ENCODE peak calls at places on chromosomes 11 and 22, in ten cellular contexts. One of them, this sample, is unnamed.

GRCh38 chr11:14125529-14125928 is 163.0 kb downstream of the SPON1 start:
- DNase-seq in stimulated activated CD8-positive, alpha-beta memory T cell treated with anti-CD3 and anti-CD28 coated beads, Interleukin-15, amount 100 ng/mL, for 24 hours: no peak
- DNase-seq in Calu3: peak
- DNase-seq in DMS153: no peak
- DNase-seq in activated naive CD8-positive, alpha-beta T cell treated with anti-CD3 and anti-CD28 coated beads, Interleukin-2, amount 10 ng/mL, durations not matched to agents 7 days and 5 days: no peak
- DNase-seq in fibroblast of mammary gland: no peak
- DNase-seq in HCEC 1CT: no peak
- DNase-seq in stimulated activated effector memory CD8-positive, alpha-beta T cell treated with anti-CD3 and anti-CD28 coated beads, Interleukin-12 subunit alpha, Interleukin-12 subunit beta, amount 100 ng/mL, for 72 hours: no peak
- DNase-seq in NCI-H1092 treated with DMSO at 0.1 percent for 48 hours: no peak
- DNase-seq in ovary: no peak
- DNase-seq in this sample: no peak

GRCh38 chr11:46388619-46389449 is 2.7 kb downstream of the CHRM4 start:
- DNase-seq in fibroblast of mammary gland: no peak
- DNase-seq in ovary: no peak
- DNase-seq in Calu3: no peak
- DNase-seq in stimulated activated CD8-positive, alpha-beta memory T cell treated with anti-CD3 and anti-CD28 coated beads, Interleukin-15, amount 100 ng/mL, for 24 hours: no peak
- DNase-seq in DMS153: no peak
- DNase-seq in stimulated activated effector memory CD8-positive, alpha-beta T cell treated with anti-CD3 and anti-CD28 coated beads, Interleukin-12 subunit alpha, Interleukin-12 subunit beta, amount 100 ng/mL, for 72 hours: no peak
- DNase-seq in activated naive CD8-positive, alpha-beta T cell treated with anti-CD3 and anti-CD28 coated beads, Interleukin-2, amount 10 ng/mL, durations not matched to agents 7 days and 5 days: no peak
- DNase-seq in HCEC 1CT: no peak
- DNase-seq in NCI-H1092 treated with DMSO at 0.1 percent for 48 hours: no peak
- DNase-seq in this sample: no peak

GRCh38 chr11:45087761-45088160 is 58.7 kb upstream of the PRDM11 start:
- DNase-seq in DMS153: peak
- DNase-seq in fibroblast of mammary gland: no peak
- DNase-seq in ovary: no peak
- DNase-seq in stimulated activated effector memory CD8-positive, alpha-beta T cell treated with anti-CD3 and anti-CD28 coated beads, Interleukin-12 subunit alpha, Interleukin-12 subunit beta, amount 100 ng/mL, for 72 hours: no peak
- DNase-seq in Calu3: no peak
- DNase-seq in HCEC 1CT: no peak
- DNase-seq in activated naive CD8-positive, alpha-beta T cell treated with anti-CD3 and anti-CD28 coated beads, Interleukin-2, amount 10 ng/mL, durations not matched to agents 7 days and 5 days: no peak
- DNase-seq in NCI-H1092 treated with DMSO at 0.1 percent for 48 hours: no peak
- DNase-seq in stimulated activated CD8-positive, alpha-beta memory T cell treated with anti-CD3 and anti-CD28 coated beads, Interleukin-15, amount 100 ng/mL, for 24 hours: no peak
- DNase-seq in this sample: no peak

GRCh38 chr11:79174045-79175008 is 266.5 kb downstream of the TENM4 start:
- DNase-seq in ovary: no peak
- DNase-seq in fibroblast of mammary gland: peak
- DNase-seq in Calu3: no peak
- DNase-seq in DMS153: no peak
- DNase-seq in stimulated activated effector memory CD8-positive, alpha-beta T cell treated with anti-CD3 and anti-CD28 coated beads, Interleukin-12 subunit alpha, Interleukin-12 subunit beta, amount 100 ng/mL, for 72 hours: no peak
- DNase-seq in activated naive CD8-positive, alpha-beta T cell treated with anti-CD3 and anti-CD28 coated beads, Interleukin-2, amount 10 ng/mL, durations not matched to agents 7 days and 5 days: no peak
- DNase-seq in NCI-H1092 treated with DMSO at 0.1 percent for 48 hours: no peak
- DNase-seq in stimulated activated CD8-positive, alpha-beta memory T cell treated with anti-CD3 and anti-CD28 coated beads, Interleukin-15, amount 100 ng/mL, for 24 hours: no peak
- DNase-seq in HCEC 1CT: no peak
- DNase-seq in this sample: no peak

GRCh38 chr22:37665487-37665886 is 7.0 kb downstream of the PDXP start:
- DNase-seq in DMS153: no peak
- DNase-seq in NCI-H1092 treated with DMSO at 0.1 percent for 48 hours: no peak
- DNase-seq in fibroblast of mammary gland: no peak
- DNase-seq in HCEC 1CT: no peak
- DNase-seq in ovary: no peak
- DNase-seq in activated naive CD8-positive, alpha-beta T cell treated with anti-CD3 and anti-CD28 coated beads, Interleukin-2, amount 10 ng/mL, durations not matched to agents 7 days and 5 days: no peak
- DNase-seq in Calu3: no peak
- DNase-seq in stimulated activated CD8-positive, alpha-beta memory T cell treated with anti-CD3 and anti-CD28 coated beads, Interleukin-15, amount 100 ng/mL, for 24 hours: no peak
- DNase-seq in stimulated activated effector memory CD8-positive, alpha-beta T cell treated with anti-CD3 and anti-CD28 coated beads, Interleukin-12 subunit alpha, Interleukin-12 subunit beta, amount 100 ng/mL, for 72 hours: no peak
- DNase-seq in this sample: no peak

GRCh38 chr11:223921-224320 is 12.2 kb downstream of the SIRT3 start:
- DNase-seq in activated naive CD8-positive, alpha-beta T cell treated with anti-CD3 and anti-CD28 coated beads, Interleukin-2, amount 10 ng/mL, durations not matched to agents 7 days and 5 days: no peak
- DNase-seq in stimulated activated effector memory CD8-positive, alpha-beta T cell treated with anti-CD3 and anti-CD28 coated beads, Interleukin-12 subunit alpha, Interleukin-12 subunit beta, amount 100 ng/mL, for 72 hours: no peak
- DNase-seq in Calu3: no peak
- DNase-seq in ovary: no peak
- DNase-seq in stimulated activated CD8-positive, alpha-beta memory T cell treated with anti-CD3 and anti-CD28 coated beads, Interleukin-15, amount 100 ng/mL, for 24 hours: no peak
- DNase-seq in fibroblast of mammary gland: no peak
- DNase-seq in NCI-H1092 treated with DMSO at 0.1 percent for 48 hours: no peak
- DNase-seq in HCEC 1CT: no peak
- DNase-seq in DMS153: no peak
- DNase-seq in this sample: no peak

GRCh38 chr22:49953680-49954344 is 6.8 kb upstream of the PIM3 start:
- DNase-seq in fibroblast of mammary gland: no peak
- DNase-seq in DMS153: no peak
- DNase-seq in Calu3: no peak
- DNase-seq in activated naive CD8-positive, alpha-beta T cell treated with anti-CD3 and anti-CD28 coated beads, Interleukin-2, amount 10 ng/mL, durations not matched to agents 7 days and 5 days: no peak
- DNase-seq in stimulated activated CD8-positive, alpha-beta memory T cell treated with anti-CD3 and anti-CD28 coated beads, Interleukin-15, amount 100 ng/mL, for 24 hours: no peak
- DNase-seq in HCEC 1CT: no peak
- DNase-seq in ovary: no peak
- DNase-seq in stimulated activated effector memory CD8-positive, alpha-beta T cell treated with anti-CD3 and anti-CD28 coated beads, Interleukin-12 subunit alpha, Interleukin-12 subunit beta, amount 100 ng/mL, for 72 hours: no peak
- DNase-seq in NCI-H1092 treated with DMSO at 0.1 percent for 48 hours: no peak
- DNase-seq in this sample: no peak

GRCh38 chr11:19168090-19168489 is 33.7 kb downstream of the CSRP3 start:
- DNase-seq in stimulated activated CD8-positive, alpha-beta memory T cell treated with anti-CD3 and anti-CD28 coated beads, Interleukin-15, amount 100 ng/mL, for 24 hours: no peak
- DNase-seq in fibroblast of mammary gland: no peak
- DNase-seq in NCI-H1092 treated with DMSO at 0.1 percent for 48 hours: no peak
- DNase-seq in DMS153: no peak
- DNase-seq in stimulated activated effector memory CD8-positive, alpha-beta T cell treated with anti-CD3 and anti-CD28 coated beads, Interleukin-12 subunit alpha, Interleukin-12 subunit beta, amount 100 ng/mL, for 72 hours: no peak
- DNase-seq in ovary: no peak
- DNase-seq in activated naive CD8-positive, alpha-beta T cell treated with anti-CD3 and anti-CD28 coated beads, Interleukin-2, amount 10 ng/mL, durations not matched to agents 7 days and 5 days: no peak
- DNase-seq in Calu3: no peak
- DNase-seq in HCEC 1CT: no peak
- DNase-seq in this sample: no peak

GRCh38 chr11:1221848-1222311 is 986 bp upstream of the MUC5B start:
- DNase-seq in fibroblast of mammary gland: no peak
- DNase-seq in Calu3: peak
- DNase-seq in stimulated activated effector memory CD8-positive, alpha-beta T cell treated with anti-CD3 and anti-CD28 coated beads, Interleukin-12 subunit alpha, Interleukin-12 subunit beta, amount 100 ng/mL, for 72 hours: no peak
- DNase-seq in DMS153: no peak
- DNase-seq in HCEC 1CT: no peak
- DNase-seq in ovary: peak
- DNase-seq in stimulated activated CD8-positive, alpha-beta memory T cell treated with anti-CD3 and anti-CD28 coated beads, Interleukin-15, amount 100 ng/mL, for 24 hours: no peak
- DNase-seq in activated naive CD8-positive, alpha-beta T cell treated with anti-CD3 and anti-CD28 coated beads, Interleukin-2, amount 10 ng/mL, durations not matched to agents 7 days and 5 days: no peak
- DNase-seq in NCI-H1092 treated with DMSO at 0.1 percent for 48 hours: no peak
- DNase-seq in this sample: no peak

GRCh38 chr11:22340803-22341581 is 2.8 kb downstream of the SLC17A6 start:
- DNase-seq in NCI-H1092 treated with DMSO at 0.1 percent for 48 hours: no peak
- DNase-seq in stimulated activated CD8-positive, alpha-beta memory T cell treated with anti-CD3 and anti-CD28 coated beads, Interleukin-15, amount 100 ng/mL, for 24 hours: no peak
- DNase-seq in fibroblast of mammary gland: no peak
- DNase-seq in DMS153: no peak
- DNase-seq in HCEC 1CT: no peak
- DNase-seq in ovary: no peak
- DNase-seq in stimulated activated effector memory CD8-positive, alpha-beta T cell treated with anti-CD3 and anti-CD28 coated beads, Interleukin-12 subunit alpha, Interleukin-12 subunit beta, amount 100 ng/mL, for 72 hours: no peak
- DNase-seq in Calu3: no peak
- DNase-seq in activated naive CD8-positive, alpha-beta T cell treated with anti-CD3 and anti-CD28 coated beads, Interleukin-2, amount 10 ng/mL, durations not matched to agents 7 days and 5 days: no peak
- DNase-seq in this sample: no peak

This sample was measured in amniotic stem cell.